ENCODE peak calls at places on chromosomes 3 and 15, in six cellular contexts. W, M, J, N, A and B are unnamed samples.
A peak's percentile ranks its signal among the peaks of the same experiment; 100 is the strongest.

GRCh38 chr3:63875510-63875909 is 11.8 kb downstream of the ATXN7 start:
- DNase-seq in W (no peak), M (no peak), J (no peak), N (no peak), A (no peak), B (no peak)

GRCh38 chr3:37779289-37780152 is 82.2 kb upstream of the CTDSPL start:
- DNase-seq in W (peak; percentile 88), M (no peak), J (peak; percentile 64), N (no peak), A (no peak), B (peak; percentile 87)

GRCh38 chr15:58631319-58631718 is 118.2 kb downstream of the ADAM10 start:
- DNase-seq in W (no peak), M (no peak), J (no peak), N (no peak), A (no peak), B (no peak)

GRCh38 chr15:75694241-75695182 is 18.1 kb downstream of the CSPG4 start:
- DNase-seq in W (peak; percentile 98), M (peak; percentile 87), J (peak; percentile 90), N (peak; percentile 75), A (peak; percentile 58), B (peak; percentile 98)

GRCh38 chr3:79006077-79006476 is 761.7 kb downstream of the ROBO1 start:
- DNase-seq in W (no peak), M (no peak), J (no peak), N (no peak), A (no peak), B (no peak)

GRCh38 chr3:15903776-15904720 is 106.3 kb upstream of the ANKRD28 start:
- DNase-seq in W (no peak), M (peak; percentile 70), J (no peak), N (peak; percentile 57), A (no peak), B (no peak)

GRCh38 chr3:173065543-173065970 is 75.5 kb downstream of the SPATA16 start:
- DNase-seq in W (peak; percentile 29), M (no peak), J (no peak), N (no peak), A (no peak), B (peak; percentile 8)

GRCh38 chr15:26890451-26890850 is 23.6 kb downstream of the GABRA5 start:
- DNase-seq in W (no peak), M (no peak), J (no peak), N (no peak), A (no peak), B (no peak)

GRCh38 chr3:133424937-133425869 is 25.3 kb downstream of the BFSP2 start:
- DNase-seq in W (no peak), M (no peak), J (no peak), N (no peak), A (no peak), B (no peak)

GRCh38 chr15:80609512-80609946 is 85.6 kb upstream of the ABHD17C start:
- DNase-seq in W (no peak), M (no peak), J (no peak), N (no peak), A (no peak), B (peak; percentile 52)

GRCh38 chr15:32700501-32701150 is 17.2 kb upstream of the GREM1 start:
- DNase-seq in W (no peak), M (no peak), J (no peak), N (no peak), A (no peak), B (no peak)
- H3K4me3 ChIP-seq in W (no peak overlapping the region), M (no peak overlapping the region), J (no peak overlapping the region), N (no peak overlapping the region), A (no peak overlapping the region), B (no peak overlapping the region)

GRCh38 chr3:48685603-48686511 is at the start of gene NCKIPSD:
- DNase-seq in W (peak; percentile 82), M (peak; percentile 86), J (no peak), N (peak; percentile 94), A (peak; percentile 85), B (peak; percentile 81)

GRCh38 chr3:48684480-48685143 is 1.1 kb downstream of the NCKIPSD start:
- DNase-seq in W (no peak), M (no peak), J (no peak), N (peak; percentile 52), A (no peak), B (peak; percentile 50)

GRCh38 chr3:48686538-48687219 is 964 bp upstream of the NCKIPSD start:
- DNase-seq in W (no peak), M (no peak), J (no peak), N (no peak), A (no peak), B (no peak)

GRCh38 chr3:48684054-48684349 is 1.7 kb downstream of the NCKIPSD start:
- DNase-seq in W (no peak), M (no peak), J (no peak), N (no peak), A (no peak), B (peak; percentile 50)

DNA sequence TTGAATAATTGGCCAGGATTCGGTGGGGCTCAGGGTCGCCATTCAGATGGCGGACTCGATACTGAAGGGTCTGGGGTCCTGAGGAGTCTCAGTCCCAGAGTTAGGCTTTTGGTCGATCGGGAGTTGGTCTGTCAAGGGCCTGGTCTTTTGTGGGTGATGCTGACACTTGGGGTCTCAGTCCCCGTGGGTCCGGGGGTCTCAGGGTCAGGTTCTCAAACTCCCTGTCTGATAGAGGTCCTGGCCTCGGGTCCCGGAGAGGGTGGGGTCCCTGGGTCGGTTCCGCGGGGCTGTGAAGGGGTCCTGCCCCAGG is 467 bp downstream of the NCKIPSD start:
- DNase-seq in W (no peak), M (no peak), J (no peak), N (no peak), A (no peak), B (no peak)
- TF ChIP-seq CTCF in W (no peak), M (no peak), J (no peak), N (no peak), A (no peak), B (peak; percentile 26)

DNA sequence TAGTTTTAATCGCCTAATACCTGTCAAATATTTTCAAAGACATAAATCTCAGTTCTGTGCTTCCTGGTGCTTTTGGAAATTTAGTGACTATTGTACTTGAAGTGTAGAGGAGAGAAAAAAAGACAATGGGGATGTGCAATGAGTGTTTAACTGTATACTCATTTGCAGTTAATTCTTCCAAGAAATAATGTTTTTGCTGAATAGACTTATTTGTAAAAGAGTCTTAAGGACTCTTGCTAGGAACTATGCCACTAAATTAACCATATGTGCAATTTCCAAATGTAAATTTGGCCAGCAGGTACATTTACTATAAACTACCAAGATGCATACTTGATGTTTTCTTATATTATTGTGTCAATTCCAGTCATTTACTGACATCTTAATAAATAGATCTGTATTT is 2.0 kb downstream of the CHMP2B start:
- DNase-seq in W (no peak), M (no peak), J (no peak), N (no peak), A (no peak), B (no peak)
- H3K4me3 ChIP-seq in W (no peak overlapping the region), M (no peak overlapping the region), J (no peak overlapping the region), N (no peak overlapping the region), A (no peak overlapping the region), B (no peak overlapping the region)

DNA sequence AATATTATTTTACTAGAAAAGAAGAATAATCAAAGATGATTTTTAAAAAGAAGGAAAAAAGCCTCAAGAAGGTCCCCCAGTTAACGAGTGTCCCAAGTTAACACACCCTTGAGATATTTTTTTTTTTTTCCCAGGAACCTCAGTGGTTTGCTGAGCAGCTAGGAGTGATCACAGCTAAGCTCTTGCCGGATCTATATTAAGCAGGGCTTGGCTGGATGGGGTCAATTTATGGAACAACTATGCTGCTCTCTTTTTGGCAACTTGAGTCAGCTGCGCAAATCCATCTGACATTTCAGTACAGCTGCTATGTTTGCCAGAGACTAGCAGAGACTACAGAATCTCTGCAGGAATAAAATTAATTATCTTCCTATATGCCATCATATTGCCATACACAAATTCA is at the start of gene LMOD3:
- DNase-seq in W (no peak), M (no peak), J (no peak), N (no peak), A (no peak), B (no peak)
- TF ChIP-seq CTCF in W (no peak), M (no peak), J (no peak), N (no peak), A (no peak), B (no peak)